ENCODE peak calls at places on chromosome 17, in four cellular contexts. Q is cardiac fibroblast, A is retina, W is RWPE1. I is an unnamed sample.

GRCh38 chr17:37239690-37240344 is 136.0 kb upstream of the C17orf78 start:
- DNase-seq in Q (peak; percentile 51), A (peak; percentile 10), W (peak; percentile 18), I (peak; percentile 88)

GRCh38 chr17:44733753-44734152 is 25.0 kb upstream of the ADAM11 start:
- DNase-seq in Q (peak; percentile 8), A (no peak), W (peak; percentile 20), I (peak; percentile 13)

GRCh38 chr17:74543891-74544760 is 1.8 kb downstream of the CD300C start:
- DNase-seq in Q (no peak), A (no peak), W (no peak), I (no peak)

GRCh38 chr17:47239663-47240374 is 13.8 kb upstream of the ITGB3 start:
- DNase-seq in Q (peak; percentile 100), A (no peak), W (peak; percentile 84), I (peak; percentile 99)

GRCh38 chr17:36728030-36728991 is 126.9 kb downstream of the MRM1 start:
- DNase-seq in Q (no peak), A (peak; percentile 42), W (no peak), I (no peak)

GRCh38 chr17:72119963-72120877 is 600 bp upstream of the SOX9 start:
- DNase-seq in Q (peak; percentile 74), A (peak; percentile 91), W (peak; percentile 63), I (peak; percentile 82)

GRCh38 chr17:15303293-15303692 is 38.1 kb downstream of the TEKT3 start:
- DNase-seq in Q (peak; percentile 11), A (no peak), W (no peak), I (no peak)

GRCh38 chr17:31052187-31052889 is 42.4 kb upstream of the NF1 start:
- DNase-seq in Q (peak; percentile 97), A (no peak), W (peak; percentile 95), I (peak; percentile 96)

GRCh38 chr17:81397314-81398169 is 2.3 kb downstream of the BAHCC1 start:
- DNase-seq in Q (peak; percentile 78), A (peak; percentile 86), W (no peak), I (peak; percentile 65)

GRCh38 chr17:83067071-83067717 is 12.2 kb upstream of the METRNL start:
- DNase-seq in Q (no peak), A (no peak), W (no peak), I (no peak)

GRCh38 chr17:17868637-17869522 is 32.1 kb upstream of the SREBF1 start:
- DNase-seq in Q (peak; percentile 66), A (peak; percentile 75), W (no peak), I (peak; percentile 86)

GRCh38 chr17:78499715-78500540 is 77.3 kb downstream of the DNAH17 start:
- DNase-seq in Q (no peak), A (no peak), W (no peak), I (no peak)